ENCODE peak calls at places on chromosomes 5 and 9, in eight cellular contexts. E is skeletal muscle cell; S is activated CD8-positive, alpha-beta memory T cell treated with anti-CD3 and anti-CD28 coated beads, Interleukin-2, amount 10 ng/mL, durations not matched to agents 7 days and 5 days; O is left lobe of liver; B is AG08396; K is heart right ventricle; Y is stimulated activated CD4-positive, alpha-beta T cell treated with anti-CD3 and anti-CD28 coated beads, Interleukin-2, amount 100 ng/mL, for 48 hours; M is endothelial cell. F is an unnamed sample.
A peak's percentile ranks its signal among the peaks of the same experiment; 100 is the strongest.

GRCh38 chr9:123121457-123121856 is 88.0 kb downstream of the GPR21 start:
- DNase-seq in O (no peak), S (no peak), M (no peak), B (no peak), K (no peak), Y (no peak), E (no peak), F (no peak)

GRCh38 chr9:111992523-111992922 is 95.9 kb downstream of the UGCG start:
- DNase-seq in E (peak; percentile 39), S (peak; percentile 50), B (peak; percentile 30), O (no peak), Y (no peak), M (no peak), K (no peak), F (no peak)

GRCh38 chr5:38931731-38932130 is 85.9 kb downstream of the OSMR start:
- DNase-seq in B (no peak), S (no peak), Y (no peak), E (no peak), M (no peak), K (no peak), O (no peak), F (no peak)

GRCh38 chr9:37925006-37925405 is 21.1 kb upstream of the SLC25A51 start:
- DNase-seq in K (no peak), Y (no peak), M (no peak), B (no peak), S (no peak), E (no peak), O (no peak), F (no peak)

GRCh38 chr5:43037929-43038510 is 2.1 kb downstream of the ANXA2R start:
- DNase-seq in E (no peak), K (no peak), O (no peak), Y (no peak), M (no peak), B (peak; percentile 38), S (peak; percentile 78), F (no peak)

GRCh38 chr9:84493284-84493947 is 152.9 kb upstream of the SLC28A3 start:
- DNase-seq in Y (no peak), S (no peak), O (no peak), B (no peak), K (no peak), E (no peak), M (no peak), F (no peak)

GRCh38 chr5:113606298-113607134 is 93.0 kb downstream of the YTHDC2 start:
- DNase-seq in E (no peak), S (peak; percentile 56), Y (peak; percentile 24), K (no peak), B (peak; percentile 48), O (peak; percentile 53), M (peak; percentile 66), F (no peak)

GRCh38 chr5:69450116-69450515 is 35.2 kb downstream of the MARVELD2 start:
- DNase-seq in K (no peak), M (no peak), Y (no peak), O (no peak), S (no peak), E (peak; percentile 44), B (peak; percentile 63), F (no peak)

GRCh38 chr9:126607086-126607485 is 6.6 kb upstream of the LMX1B start:
- DNase-seq in Y (no peak), B (no peak), S (no peak), M (no peak), E (no peak), O (no peak), K (no peak), F (no peak)

GRCh38 chr9:87659534-87660419 is 66.1 kb upstream of the CTSL start:
- DNase-seq in M (no peak), B (no peak), S (no peak), O (no peak), Y (no peak), E (no peak), K (no peak), F (peak; percentile 58)

GRCh38 chr9:94918038-94918753 is 191.7 kb downstream of the AOPEP start:
- DNase-seq in S (no peak), O (peak; percentile 31), Y (no peak), E (no peak), B (no peak), K (no peak), M (no peak), F (peak; percentile 46)

GRCh38 chr9:16385590-16386578 is 484.6 kb downstream of the BNC2 start:
- DNase-seq in S (no peak), Y (no peak), E (peak; percentile 78), O (no peak), K (no peak), M (no peak), B (peak; percentile 27), F (peak; percentile 57)

GRCh38 chr5:102765350-102765749 is 10.2 kb downstream of the PAM start:
- DNase-seq in E (no peak), K (no peak), O (no peak), Y (no peak), M (no peak), S (no peak), B (no peak), F (no peak)

GRCh38 chr5:14773588-14773987 is 98.0 kb downstream of the ANKH start:
- DNase-seq in Y (no peak), M (no peak), O (no peak), B (no peak), S (no peak), K (no peak), E (no peak), F (no peak)

GRCh38 chr5:56757077-56757476 is 58.3 kb upstream of the MAP3K1 start:
- DNase-seq in B (no peak), M (no peak), O (no peak), Y (no peak), S (no peak), K (no peak), E (no peak), F (no peak)

GRCh38 chr9:99490736-99491135 is 268.7 kb downstream of the SEC61B start:
- DNase-seq in E (no peak), B (peak; percentile 52), Y (no peak), K (no peak), S (no peak), M (no peak), O (no peak), F (no peak)

GRCh38 chr9:92763721-92764380 is 782 bp downstream of the BICD2 start:
- DNase-seq in B (peak; percentile 56), K (peak; percentile 42), S (peak; percentile 70), M (peak; percentile 53), E (no peak), O (no peak), Y (no peak), F (no peak)

GRCh38 chr5:157542282-157542966 is 33.2 kb downstream of the ADAM19 start:
- DNase-seq in B (no peak), S (no peak), K (no peak), O (no peak), E (no peak), M (no peak), Y (no peak), F (no peak)

GRCh38 chr5:76542887-76543690 is 80.1 kb downstream of the F2RL2 start:
- DNase-seq in K (no peak), E (no peak), M (no peak), Y (peak; percentile 45), O (no peak), S (peak; percentile 86), B (no peak), F (no peak)

GRCh38 chr5:132998553-132998952 is 27.8 kb downstream of the ZCCHC10 start:
- DNase-seq in O (peak; percentile 11), B (no peak), M (no peak), K (no peak), E (no peak), Y (no peak), S (no peak), F (no peak)

GRCh38 chr9:33443504-33444154 is 3.8 kb downstream of the AQP3 start:
- DNase-seq in O (no peak), S (no peak), M (no peak), Y (no peak), E (no peak), K (no peak), B (no peak), F (no peak)

GRCh38 chr9:38145526-38146053 is 76.6 kb upstream of the SHB start:
- DNase-seq in K (no peak), B (no peak), Y (no peak), S (no peak), M (no peak), E (no peak), O (no peak), F (no peak)

GRCh38 chr9:109906766-109907382 is 126.9 kb downstream of the PALM2AKAP2 start:
- DNase-seq in S (no peak), O (no peak), B (no peak), Y (no peak), K (no peak), E (no peak), M (no peak), F (no peak)

GRCh38 chr5:61665939-61666621 is 334.0 kb downstream of the ZSWIM6 start:
- DNase-seq in O (no peak), S (no peak), Y (no peak), K (no peak), B (no peak), M (peak; percentile 23), E (no peak), F (no peak)

GRCh38 chr5:173772407-173773059 is 115.6 kb upstream of the CPEB4 start:
- DNase-seq in O (no peak), K (no peak), M (no peak), S (no peak), B (no peak), E (no peak), Y (no peak), F (no peak)

GRCh38 chr5:79284852-79285251 is 48.9 kb downstream of the JMY start:
- DNase-seq in Y (no peak), O (no peak), K (no peak), E (no peak), M (no peak), B (peak; percentile 8), S (no peak), F (no peak)

GRCh38 chr9:92950359-92950955 is 3.1 kb downstream of the FGD3 start:
- DNase-seq in E (no peak), S (no peak), O (peak; percentile 33), M (no peak), B (no peak), Y (no peak), K (no peak), F (peak; percentile 9)

GRCh38 chr5:30627945-30628344 is 565.5 kb upstream of the CDH6 start:
- DNase-seq in E (no peak), Y (no peak), S (no peak), B (no peak), K (no peak), O (no peak), M (no peak), F (no peak)

GRCh38 chr9:92713528-92713927 is 43.6 kb upstream of the IPPK start:
- DNase-seq in E (no peak), O (no peak), S (no peak), K (no peak), M (no peak), Y (no peak), B (peak; percentile 3), F (no peak)

GRCh38 chr5:7208911-7209310 is 187.0 kb upstream of the ADCY2 start:
- DNase-seq in Y (no peak), O (no peak), K (no peak), M (no peak), E (no peak), S (no peak), B (no peak), F (no peak)